ENCODE peak calls at places on chromosome 3, in four cellular contexts. One of them, this sample, is unnamed.

GRCh38 chr3:64321747-64322146 is 96.5 kb upstream of the PRICKLE2 start:
- DNase-seq in upper lobe of right lung: no peak
- DNase-seq in fibroblast of lung: peak
- DNase-seq in mammary epithelial cell: peak
- DNase-seq in this sample: peak

GRCh38 chr3:99808163-99808794 is 9.4 kb upstream of the CMSS1 start:
- DNase-seq in upper lobe of right lung: no peak
- DNase-seq in fibroblast of lung: peak
- DNase-seq in mammary epithelial cell: peak
- DNase-seq in this sample: peak

GRCh38 chr3:161990036-161990435 is 493.4 kb downstream of the OTOL1 start:
- DNase-seq in upper lobe of right lung: no peak
- DNase-seq in fibroblast of lung: no peak
- DNase-seq in mammary epithelial cell: no peak
- DNase-seq in this sample: no peak

GRCh38 chr3:46612324-46612723 is at the start of gene FAM240A:
- DNase-seq in upper lobe of right lung: no peak
- DNase-seq in fibroblast of lung: peak
- DNase-seq in mammary epithelial cell: peak
- DNase-seq in this sample: no peak

GRCh38 chr3:156749244-156749643 is 74.9 kb downstream of the TIPARP start:
- DNase-seq in upper lobe of right lung: no peak
- DNase-seq in fibroblast of lung: no peak
- DNase-seq in mammary epithelial cell: no peak
- DNase-seq in this sample: no peak

GRCh38 chr3:10194328-10195071 is 29.8 kb downstream of the IRAK2 start:
- DNase-seq in upper lobe of right lung: no peak
- DNase-seq in fibroblast of lung: no peak
- DNase-seq in mammary epithelial cell: peak
- DNase-seq in this sample: peak

GRCh38 chr3:174120997-174121396 is 723.5 kb downstream of the NLGN1 start:
- DNase-seq in upper lobe of right lung: no peak
- DNase-seq in fibroblast of lung: no peak
- DNase-seq in mammary epithelial cell: no peak
- DNase-seq in this sample: no peak

GRCh38 chr3:31035681-31036080 is 141.2 kb upstream of the GADL1 start:
- DNase-seq in upper lobe of right lung: no peak
- DNase-seq in fibroblast of lung: peak
- DNase-seq in mammary epithelial cell: no peak
- DNase-seq in this sample: no peak

GRCh38 chr3:98623572-98624280 is 30.3 kb upstream of the CPOX start:
- DNase-seq in upper lobe of right lung: no peak
- DNase-seq in fibroblast of lung: no peak
- DNase-seq in mammary epithelial cell: no peak
- DNase-seq in this sample: no peak

GRCh38 chr3:183490653-183491052 is 62.2 kb upstream of the MCF2L2 start:
- DNase-seq in upper lobe of right lung: no peak
- DNase-seq in fibroblast of lung: peak
- DNase-seq in mammary epithelial cell: peak
- DNase-seq in this sample: peak

GRCh38 chr3:113873814-113874526 is 35.4 kb downstream of the GRAMD1C start:
- DNase-seq in upper lobe of right lung: no peak
- DNase-seq in fibroblast of lung: no peak
- DNase-seq in mammary epithelial cell: no peak
- DNase-seq in this sample: no peak

GRCh38 chr3:14509796-14510100 is 30.4 kb downstream of the GRIP2 start:
- DNase-seq in upper lobe of right lung: peak
- DNase-seq in fibroblast of lung: no peak
- DNase-seq in mammary epithelial cell: no peak
- DNase-seq in this sample: no peak

GRCh38 chr3:126911162-126912026 is 71.5 kb upstream of the PLXNA1 start:
- DNase-seq in upper lobe of right lung: no peak
- DNase-seq in fibroblast of lung: peak
- DNase-seq in mammary epithelial cell: peak
- DNase-seq in this sample: peak

GRCh38 chr3:12229144-12229871 is 59.6 kb upstream of the PPARG start:
- DNase-seq in upper lobe of right lung: no peak
- DNase-seq in fibroblast of lung: no peak
- DNase-seq in mammary epithelial cell: peak
- DNase-seq in this sample: no peak

GRCh38 chr3:181278468-181279238 is 289.1 kb upstream of the DNAJC19 start:
- DNase-seq in upper lobe of right lung: no peak
- DNase-seq in fibroblast of lung: no peak
- DNase-seq in mammary epithelial cell: no peak
- DNase-seq in this sample: no peak

GRCh38 chr3:13073976-13074375 is 747 bp upstream of the IQSEC1 start:
- DNase-seq in upper lobe of right lung: no peak
- DNase-seq in fibroblast of lung: no peak
- DNase-seq in mammary epithelial cell: no peak
- DNase-seq in this sample: no peak

GRCh38 chr3:115217678-115218451 is 70.8 kb upstream of the ZBTB20 start:
- DNase-seq in upper lobe of right lung: no peak
- DNase-seq in fibroblast of lung: peak
- DNase-seq in mammary epithelial cell: peak
- DNase-seq in this sample: peak

GRCh38 chr3:190435618-190436017 is 14.1 kb downstream of the TMEM207 start:
- DNase-seq in upper lobe of right lung: no peak
- DNase-seq in fibroblast of lung: peak
- DNase-seq in mammary epithelial cell: peak
- DNase-seq in this sample: no peak

GRCh38 chr3:39414421-39414907 is 7.9 kb downstream of the RPSA start:
- DNase-seq in upper lobe of right lung: no peak
- DNase-seq in fibroblast of lung: no peak
- DNase-seq in mammary epithelial cell: no peak
- DNase-seq in this sample: no peak

GRCh38 chr3:186117521-186118111 is 8.7 kb upstream of the ETV5 start:
- DNase-seq in upper lobe of right lung: no peak
- DNase-seq in fibroblast of lung: no peak
- DNase-seq in mammary epithelial cell: no peak
- DNase-seq in this sample: no peak

GRCh38 chr3:72490688-72491430 is 357.4 kb downstream of the SHQ1 start:
- DNase-seq in upper lobe of right lung: no peak
- DNase-seq in fibroblast of lung: no peak
- DNase-seq in mammary epithelial cell: peak
- DNase-seq in this sample: no peak

GRCh38 chr3:100782906-100783305 is 73.6 kb downstream of the TFG start:
- DNase-seq in upper lobe of right lung: no peak
- DNase-seq in fibroblast of lung: peak
- DNase-seq in mammary epithelial cell: no peak
- DNase-seq in this sample: no peak

GRCh38 chr3:192883512-192883911 is 34.1 kb downstream of the MB21D2 start:
- DNase-seq in upper lobe of right lung: no peak
- DNase-seq in fibroblast of lung: peak
- DNase-seq in mammary epithelial cell: no peak
- DNase-seq in this sample: no peak

GRCh38 chr3:5784656-5785055 is 597.1 kb downstream of the EDEM1 start:
- DNase-seq in upper lobe of right lung: no peak
- DNase-seq in fibroblast of lung: no peak
- DNase-seq in mammary epithelial cell: no peak
- DNase-seq in this sample: no peak

GRCh38 chr3:51357856-51358255 is 27.2 kb upstream of the MANF start:
- DNase-seq in upper lobe of right lung: no peak
- DNase-seq in fibroblast of lung: no peak
- DNase-seq in mammary epithelial cell: no peak
- DNase-seq in this sample: no peak

GRCh38 chr3:54777141-54777540 is 150.7 kb downstream of the LRTM1 start:
- DNase-seq in upper lobe of right lung: no peak
- DNase-seq in fibroblast of lung: no peak
- DNase-seq in mammary epithelial cell: no peak
- DNase-seq in this sample: no peak

GRCh38 chr3:172142074-172143059 is 103.0 kb downstream of the FNDC3B start:
- DNase-seq in upper lobe of right lung: no peak
- DNase-seq in fibroblast of lung: peak
- DNase-seq in mammary epithelial cell: peak
- DNase-seq in this sample: peak

GRCh38 chr3:152197937-152198336 is 70.8 kb upstream of the MBNL1 start:
- DNase-seq in upper lobe of right lung: no peak
- DNase-seq in fibroblast of lung: no peak
- DNase-seq in mammary epithelial cell: no peak
- DNase-seq in this sample: no peak

GRCh38 chr3:152317956-152318355 is 49.2 kb downstream of the MBNL1 start:
- DNase-seq in upper lobe of right lung: no peak
- DNase-seq in fibroblast of lung: peak
- DNase-seq in mammary epithelial cell: no peak
- DNase-seq in this sample: no peak

GRCh38 chr3:177358085-177358967 is 161.0 kb upstream of the TBL1XR1 start:
- DNase-seq in upper lobe of right lung: peak
- DNase-seq in fibroblast of lung: peak
- DNase-seq in mammary epithelial cell: peak
- DNase-seq in this sample: peak

GRCh38 chr3:177358968-177359600 is 161.8 kb upstream of the TBL1XR1 start:
- DNase-seq in upper lobe of right lung: peak
- DNase-seq in fibroblast of lung: peak
- DNase-seq in mammary epithelial cell: peak
- DNase-seq in this sample: peak

GRCh38 chr3:177357352-177358084 is 160.2 kb upstream of the TBL1XR1 start:
- DNase-seq in upper lobe of right lung: no peak
- DNase-seq in fibroblast of lung: peak
- DNase-seq in mammary epithelial cell: peak
- DNase-seq in this sample: peak

GRCh38 chr3:177354461-177354860 is 157.2 kb upstream of the TBL1XR1 start:
- DNase-seq in upper lobe of right lung: no peak
- DNase-seq in fibroblast of lung: no peak
- DNase-seq in mammary epithelial cell: no peak
- DNase-seq in this sample: no peak

DNA sequence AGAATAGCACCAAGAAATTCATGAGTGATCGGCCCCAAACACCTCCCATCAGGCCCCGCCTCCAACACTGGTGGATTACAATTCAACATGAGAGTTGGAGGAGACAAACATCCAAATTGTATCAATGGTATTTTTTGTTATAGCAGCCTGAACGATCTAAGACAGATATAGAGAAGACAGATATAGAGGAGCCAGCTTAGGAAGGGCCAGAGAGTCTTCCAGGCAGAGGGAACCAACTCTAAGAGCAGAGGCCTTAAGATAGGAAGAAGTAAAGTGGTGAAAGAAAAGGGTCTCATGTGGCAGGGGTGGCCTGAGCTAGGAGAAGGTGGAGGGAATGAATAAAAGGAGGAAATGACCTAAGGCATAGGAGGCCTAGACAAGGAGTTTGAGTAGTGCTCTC is 158.8 kb upstream of the TBL1XR1 start:
- DNase-seq in upper lobe of right lung: no peak
- DNase-seq in fibroblast of lung: no peak
- DNase-seq in mammary epithelial cell: no peak
- DNase-seq in this sample: no peak
- H3K27ac ChIP-seq in upper lobe of right lung: no peak
- H3K27ac ChIP-seq in fibroblast of lung: no peak
- H3K27ac ChIP-seq in mammary epithelial cell: no peak
- H3K27ac ChIP-seq in this sample: no peak

GRCh38 chr3:159502986-159503385 is 485.6 kb upstream of the IL12A start:
- DNase-seq in upper lobe of right lung: no peak
- DNase-seq in fibroblast of lung: no peak
- DNase-seq in mammary epithelial cell: no peak
- DNase-seq in this sample: no peak
- TF ChIP-seq CTCF in upper lobe of right lung: no peak
- TF ChIP-seq CTCF in fibroblast of lung: no peak
- TF ChIP-seq CTCF in mammary epithelial cell: peak
- TF ChIP-seq CTCF in this sample: peak

DNA sequence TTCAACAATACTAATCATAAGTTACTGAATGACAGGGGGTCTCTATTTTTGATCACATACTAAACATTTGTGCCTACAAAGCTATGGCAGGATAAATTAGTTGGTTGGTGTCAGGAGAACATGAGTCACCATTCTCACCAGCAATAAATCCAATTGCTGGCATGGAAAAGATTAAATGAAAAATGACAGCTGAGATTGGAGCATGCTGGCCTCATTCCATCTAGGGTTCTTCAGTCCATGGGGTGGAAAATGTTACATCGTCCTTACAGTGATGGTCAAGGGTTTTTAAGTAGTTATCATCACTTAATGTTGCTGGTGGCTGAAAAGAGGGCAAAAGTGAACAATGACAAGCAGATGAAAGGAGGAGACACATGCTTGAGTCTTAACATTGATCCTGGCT is 180.1 kb upstream of the BCL6 start:
- DNase-seq in upper lobe of right lung: no peak
- DNase-seq in fibroblast of lung: peak
- DNase-seq in mammary epithelial cell: no peak
- DNase-seq in this sample: no peak
- H3K27ac ChIP-seq in upper lobe of right lung: no peak
- H3K27ac ChIP-seq in fibroblast of lung: no peak
- H3K27ac ChIP-seq in mammary epithelial cell: no peak
- H3K27ac ChIP-seq in this sample: no peak

DNA sequence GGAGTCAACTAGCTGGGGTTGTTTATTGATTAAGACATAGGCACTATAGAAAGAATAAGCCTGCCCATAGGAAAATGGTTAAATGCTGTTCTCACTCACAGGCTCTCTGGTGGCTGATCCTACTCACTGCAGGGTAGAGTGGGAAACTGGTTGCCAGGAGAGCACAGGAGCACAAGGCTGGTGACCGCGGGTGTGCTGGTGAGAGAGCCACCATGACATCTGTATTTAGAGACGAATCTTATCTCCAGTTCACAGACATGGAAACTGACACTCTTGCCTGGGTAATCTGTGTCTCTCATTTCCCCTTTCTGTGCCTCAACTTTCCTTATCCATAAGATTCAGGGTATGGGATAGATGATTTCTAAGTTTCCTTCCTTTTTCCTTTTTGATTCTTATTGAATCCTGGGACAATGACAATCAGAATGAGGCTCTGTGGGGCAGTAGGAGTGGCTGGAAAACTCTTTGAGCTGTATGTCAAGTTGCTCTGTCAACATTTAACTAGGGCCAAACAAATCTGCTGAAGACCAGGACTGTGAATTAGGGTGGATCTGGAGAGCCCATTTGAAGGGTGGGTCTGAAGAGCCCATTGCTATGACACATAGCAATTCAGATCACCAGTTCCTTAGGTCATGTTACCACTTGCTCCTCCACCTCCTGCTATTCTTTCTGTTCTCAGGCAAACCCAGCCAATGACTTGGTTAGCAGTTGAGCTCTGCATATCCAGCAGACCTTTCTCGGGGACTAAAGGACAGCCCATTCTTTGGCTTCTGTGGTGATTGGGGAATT is 286.1 kb upstream of the TBL1XR1 start:
- DNase-seq in upper lobe of right lung: no peak
- DNase-seq in fibroblast of lung: no peak
- DNase-seq in mammary epithelial cell: peak
- DNase-seq in this sample: peak
- TF ChIP-seq CTCF in upper lobe of right lung: peak
- TF ChIP-seq CTCF in fibroblast of lung: no peak
- TF ChIP-seq CTCF in mammary epithelial cell: peak
- TF ChIP-seq CTCF in this sample: peak

GRCh38 chr3:78260388-78260787 is 1220.5 kb downstream of the ROBO2 start:
- DNase-seq in upper lobe of right lung: no peak
- DNase-seq in fibroblast of lung: no peak
- DNase-seq in mammary epithelial cell: no peak
- DNase-seq in this sample: no peak

GRCh38 chr3:78258798-78259197 is 1218.9 kb downstream of the ROBO2 start:
- DNase-seq in upper lobe of right lung: no peak
- DNase-seq in fibroblast of lung: peak
- DNase-seq in mammary epithelial cell: no peak
- DNase-seq in this sample: peak

GRCh38 chr3:78255403-78255802 is 1215.5 kb downstream of the ROBO2 start:
- DNase-seq in upper lobe of right lung: no peak
- DNase-seq in fibroblast of lung: peak
- DNase-seq in mammary epithelial cell: no peak
- DNase-seq in this sample: no peak

GRCh38 chr3:78256123-78256522 is 1216.2 kb downstream of the ROBO2 start:
- DNase-seq in upper lobe of right lung: no peak
- DNase-seq in fibroblast of lung: no peak
- DNase-seq in mammary epithelial cell: no peak
- DNase-seq in this sample: no peak

GRCh38 chr3:78257956-78258530 is 1218.1 kb downstream of the ROBO2 start:
- DNase-seq in upper lobe of right lung: no peak
- DNase-seq in fibroblast of lung: no peak
- DNase-seq in mammary epithelial cell: no peak
- DNase-seq in this sample: no peak
- H3K27ac ChIP-seq in upper lobe of right lung: no peak
- H3K27ac ChIP-seq in fibroblast of lung: peak
- H3K27ac ChIP-seq in mammary epithelial cell: no peak
- H3K27ac ChIP-seq in this sample: no peak

This sample was measured in foreskin keratinocyte.